ENCODE peak calls at places on chromosomes 7 and 10, in five cellular contexts. Q is prostate gland, I is suprapubic skin, X is body of pancreas, P is IMR-90. H is an unnamed sample.
A peak's percentile ranks its signal among the peaks of the same experiment; 100 is the strongest.

GRCh38 chr10:48444266-48444665 is 137.8 kb downstream of the MAPK8 start:
- DNase-seq in Q (no peak), I (no peak), X (no peak), P (peak; percentile 51), H (no peak)

GRCh38 chr7:116782177-116782711 is 80.1 kb upstream of the CAPZA2 start:
- DNase-seq in Q (no peak), I (no peak), X (no peak), P (peak; percentile 48), H (no peak)

GRCh38 chr7:148701414-148701813 is 2.7 kb downstream of the CUL1 start:
- DNase-seq in Q (no peak), I (no peak), X (no peak), P (peak; percentile 38), H (no peak)

GRCh38 chr7:82268632-82269031 is 174.9 kb downstream of the CACNA2D1 start:
- DNase-seq in Q (no peak), I (no peak), X (no peak), P (no peak), H (no peak)

GRCh38 chr7:98284335-98285036 is 3.0 kb downstream of the BRI3 start:
- DNase-seq in Q (peak; percentile 77), I (peak; percentile 89), X (peak; percentile 85), P (peak; percentile 42), H (peak; percentile 97)

GRCh38 chr7:55158541-55158940 is 139.7 kb downstream of the EGFR start:
- DNase-seq in Q (no peak), I (no peak), X (no peak), P (peak; percentile 69), H (no peak)

GRCh38 chr10:72460271-72460670 is 105.6 kb upstream of the DNAJB12 start:
- DNase-seq in Q (no peak), I (no peak), X (no peak), P (no peak), H (no peak)

GRCh38 chr7:51226042-51226755 is 90.4 kb downstream of the COBL start:
- DNase-seq in Q (no peak), I (no peak), X (no peak), P (no peak), H (no peak)

GRCh38 chr7:17631061-17631460 is 309.2 kb downstream of the SNX13 start:
- DNase-seq in Q (no peak), I (no peak), X (no peak), P (no peak), H (no peak)

GRCh38 chr10:84265378-84265777 is 20.5 kb downstream of the RGR start:
- DNase-seq in Q (no peak), I (no peak), X (no peak), P (no peak), H (no peak)

GRCh38 chr7:149077594-149077993 is 12.9 kb downstream of the ZNF786 start:
- DNase-seq in Q (no peak), I (no peak), X (no peak), P (no peak), H (no peak)

GRCh38 chr10:33238643-33239042 is 95.8 kb downstream of the NRP1 start:
- DNase-seq in Q (no peak), I (no peak), X (no peak), P (peak; percentile 96), H (no peak)

GRCh38 chr7:148911626-148912025 is 27.5 kb upstream of the EZH2 start:
- DNase-seq in Q (no peak), I (no peak), X (no peak), P (no peak), H (no peak)

GRCh38 chr7:2497500-2498336 is 21.5 kb upstream of the GRIFIN start:
- DNase-seq in Q (no peak), I (no peak), X (no peak), P (no peak), H (no peak)

GRCh38 chr7:2508327-2509231 is 11.0 kb upstream of the LFNG start:
- DNase-seq in Q (peak; percentile 54), I (peak; percentile 93), X (peak; percentile 38), P (peak; percentile 32), H (peak; percentile 66)

GRCh38 chr10:72079356-72079755 is 9.0 kb downstream of the SPOCK2 start:
- DNase-seq in Q (no peak), I (no peak), X (no peak), P (no peak), H (no peak)

GRCh38 chr7:120856621-120857352 is 1.2 kb downstream of the TSPAN12 start:
- DNase-seq in Q (peak; percentile 16), I (peak; percentile 77), X (peak; percentile 55), P (peak; percentile 8), H (peak; percentile 12)

GRCh38 chr7:44066111-44066460 is 719 bp upstream of the PGAM2 start:
- DNase-seq in Q (no peak), I (peak; percentile 72), X (no peak), P (no peak), H (no peak)
- TF ChIP-seq POLR2A in Q (no peak), I (no peak), X (no peak), P (no peak), H (no peak)

GRCh38 chr7:100215895-100216294 is 3.9 kb upstream of the PVRIG start:
- DNase-seq in Q (no peak), I (no peak), X (peak; percentile 57), P (peak; percentile 37), H (no peak)

GRCh38 chr7:100222445-100223132 is 2.8 kb downstream of the PVRIG start:
- DNase-seq in Q (no peak), I (no peak), X (no peak), P (no peak), H (no peak)

GRCh38 chr7:100221767-100222444 is 2.2 kb downstream of the PVRIG start:
- DNase-seq in Q (no peak), I (no peak), X (no peak), P (no peak), H (no peak)

GRCh38 chr7:100219271-100219737 is 445 bp upstream of the PVRIG start:
- DNase-seq in Q (no peak), I (no peak), X (no peak), P (no peak), H (no peak)

GRCh38 chr7:100220833-100221718 is 1.3 kb downstream of the PVRIG start:
- DNase-seq in Q (no peak), I (no peak), X (no peak), P (no peak), H (no peak)
- TF ChIP-seq POLR2A in Q (no peak), I (no peak), X (no peak), P (no peak), H (no peak)

DNA sequence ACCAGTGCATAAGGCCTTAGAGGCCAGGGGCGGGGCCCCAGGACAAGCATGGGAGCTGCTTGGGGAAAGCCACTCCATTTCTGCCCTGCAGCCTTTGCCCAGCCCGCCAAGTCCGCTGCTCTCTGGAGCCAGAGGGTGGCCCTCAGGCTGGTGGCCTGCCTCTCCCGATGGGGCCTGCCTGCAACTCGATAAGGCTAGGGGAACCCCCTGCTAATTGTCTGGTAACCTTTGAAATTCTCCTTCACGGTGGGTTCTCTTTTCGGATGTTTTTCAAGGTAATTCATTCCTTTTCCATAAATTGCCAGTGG is 94.9 kb downstream of the ZMIZ1 start:
- DNase-seq in Q (no peak), I (no peak), X (no peak), P (no peak), H (no peak)
- TF ChIP-seq POLR2A in Q (no peak), I (no peak), X (no peak), P (no peak), H (no peak)

GRCh38 chr7:101814996-101815825 is 2.2 kb upstream of the CUX1 start:
- DNase-seq in Q (peak; percentile 36), I (peak; percentile 81), X (peak; percentile 72), P (peak; percentile 21), H (peak; percentile 29)
- TF ChIP-seq POLR2A in Q (no peak), I (no peak), X (no peak), P (no peak), H (no peak)

DNA sequence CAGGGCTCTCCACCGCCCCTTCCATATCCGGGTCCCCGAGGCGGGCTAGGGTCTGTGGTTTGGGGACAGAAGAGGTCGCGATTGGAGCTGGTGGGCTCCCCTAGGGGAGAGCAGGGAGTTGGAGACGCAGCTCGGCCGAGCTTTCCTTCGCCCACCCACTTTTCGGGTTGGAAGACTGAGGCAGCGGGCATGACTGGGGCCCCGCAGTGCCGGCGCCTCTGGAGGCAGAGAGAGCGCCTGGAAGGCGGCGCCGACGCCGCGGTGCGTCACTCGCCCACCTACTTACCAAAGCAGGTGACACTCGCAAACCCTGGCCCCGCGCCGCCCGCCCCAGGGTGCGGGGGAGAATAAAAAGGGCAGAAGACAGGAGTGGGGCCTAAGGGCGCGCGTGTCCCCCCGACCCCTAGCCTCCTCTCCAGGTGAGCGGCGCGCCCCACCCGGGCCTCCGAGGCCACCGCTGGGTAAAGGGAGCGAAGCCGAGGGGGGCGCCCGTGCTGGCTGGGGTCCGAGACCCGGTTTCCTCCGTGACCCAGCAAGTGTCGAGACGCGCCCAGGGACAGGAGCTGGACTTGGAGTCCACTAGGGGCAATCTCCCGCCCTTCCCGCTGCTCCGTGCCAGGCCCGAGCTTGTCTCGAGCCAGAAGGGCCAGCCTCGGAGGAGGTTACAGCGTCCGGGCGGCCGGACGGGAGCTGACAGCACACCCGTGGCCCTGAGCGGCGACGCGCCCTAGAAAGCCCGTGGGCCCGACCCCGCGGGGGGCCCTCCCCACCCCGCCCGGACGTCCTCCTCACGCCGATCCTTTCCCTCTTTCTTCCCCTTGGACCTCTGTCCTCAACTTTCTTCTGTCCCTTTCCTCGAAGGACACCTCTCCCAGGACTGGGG is 34.4 kb upstream of the GRID1 start:
- DNase-seq in Q (peak; percentile 31), I (no peak), X (peak; percentile 78), P (no peak), H (no peak)
- TF ChIP-seq POLR2A in Q (no peak), I (no peak), X (peak; percentile 52), P (no peak), H (no peak)

GRCh38 chr10:78972947-78973900 is 95.5 kb upstream of the ZMIZ1 start:
- DNase-seq in Q (peak; percentile 68), I (peak; percentile 87), X (peak; percentile 66), P (peak; percentile 95), H (peak; percentile 84)
- TF ChIP-seq POLR2A in Q (no peak), I (no peak), X (peak; percentile 72), P (peak; percentile 69), H (peak; percentile 83)

GRCh38 chr10:121788717-121789116 is 139.1 kb downstream of the ATE1 start:
- DNase-seq in Q (no peak), I (no peak), X (no peak), P (no peak), H (no peak)

GRCh38 chr10:121791761-121792160 is 136.1 kb downstream of the ATE1 start:
- DNase-seq in Q (no peak), I (no peak), X (no peak), P (peak; percentile 13), H (no peak)

GRCh38 chr10:121796342-121796741 is 131.5 kb downstream of the ATE1 start:
- DNase-seq in Q (no peak), I (no peak), X (no peak), P (no peak), H (no peak)

GRCh38 chr10:121788115-121788514 is 139.7 kb downstream of the ATE1 start:
- DNase-seq in Q (no peak), I (no peak), X (no peak), P (no peak), H (no peak)

DNA sequence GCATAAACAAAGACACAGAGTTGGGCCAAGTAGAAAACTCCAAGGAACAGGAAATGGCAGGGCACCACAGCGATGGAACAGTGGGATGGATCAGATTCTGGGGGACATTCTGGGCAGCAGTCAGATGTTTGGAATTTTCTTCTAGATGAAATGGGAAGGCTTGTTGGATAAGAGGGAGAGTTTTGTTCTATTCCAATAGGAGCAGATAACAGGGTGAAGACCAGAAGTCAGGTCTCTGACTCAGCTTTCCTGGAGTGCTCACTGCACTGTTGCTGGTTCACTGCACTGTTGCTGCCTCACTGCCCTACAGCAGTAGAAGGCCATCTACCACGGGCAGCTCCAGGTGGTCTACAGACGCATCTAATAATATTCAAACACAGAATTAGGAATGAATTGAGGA is 135.6 kb downstream of the ATE1 start:
- DNase-seq in Q (no peak), I (no peak), X (no peak), P (peak; percentile 50), H (no peak)
- TF ChIP-seq POLR2A in Q (no peak), I (no peak), X (no peak), P (no peak), H (no peak)

H was measured in gastrocnemius medialis.